ENCODE peak calls at places on chromosome 16, in six cellular contexts. L is stimulated activated CD8-positive, alpha-beta memory T cell treated with anti-CD3 and anti-CD28 coated beads, Interleukin-7, amount 100 ng/mL, for 24 hours; I is head of caudate nucleus; J is COLO829; Y is HEK293T; T is tibial artery. Q is an unnamed sample.

GRCh38 chr16:2054543-2055245 is 6.9 kb downstream of the TSC2 start:
- DNase-seq in L (no peak), I (no peak), J (no peak), Y (no peak), T (no peak), Q (no peak)

GRCh38 chr16:30902070-30902972 is 5.9 kb downstream of the CTF1 start:
- DNase-seq in L (no peak), I (peak), J (peak), Y (peak), T (peak), Q (peak)

GRCh38 chr16:10871157-10871991 is 5.6 kb upstream of the CIITA start:
- DNase-seq in L (peak), I (no peak), J (peak), Y (no peak), T (peak), Q (peak)

GRCh38 chr16:65621640-65622039 is 499.8 kb upstream of the CDH11 start:
- DNase-seq in L (no peak), I (no peak), J (no peak), Y (no peak), T (no peak), Q (no peak)

GRCh38 chr16:1014771-1015495 is 33.4 kb downstream of the SOX8 start:
- DNase-seq in L (no peak), I (no peak), J (no peak), Y (no peak), T (no peak), Q (no peak)

GRCh38 chr16:31407406-31407805 is 14.3 kb downstream of the ITGAD start:
- DNase-seq in L (no peak), I (no peak), J (no peak), Y (no peak), T (no peak), Q (no peak)

GRCh38 chr16:30473231-30474061 is 904 bp downstream of the ITGAL start:
- DNase-seq in L (peak), I (peak), J (no peak), Y (no peak), T (no peak), Q (no peak)

GRCh38 chr16:3188925-3189825 is 1.2 kb downstream of the OR1F1 start:
- DNase-seq in L (no peak), I (no peak), J (no peak), Y (peak), T (no peak), Q (peak)

GRCh38 chr16:29943846-29944669 is 17.8 kb upstream of the TMEM219 start:
- DNase-seq in L (no peak), I (peak), J (peak), Y (peak), T (peak), Q (peak)

GRCh38 chr16:64397945-64398508 is 723.8 kb downstream of the CDH11 start:
- DNase-seq in L (no peak), I (no peak), J (no peak), Y (no peak), T (no peak), Q (no peak)

GRCh38 chr16:30767767-30768465 is 5.8 kb downstream of the RNF40 start:
- DNase-seq in L (no peak), I (no peak), J (no peak), Y (no peak), T (no peak), Q (no peak)

GRCh38 chr16:68887107-68887506 is 43.8 kb downstream of the TANGO6 start:
- DNase-seq in L (no peak), I (no peak), J (no peak), Y (no peak), T (no peak), Q (no peak)

GRCh38 chr16:4316103-4316731 is 350 bp downstream of the GLIS2 start:
- DNase-seq in L (no peak), I (no peak), J (no peak), Y (peak), T (no peak), Q (no peak)

GRCh38 chr16:637081-638018 is 1.2 kb upstream of the METTL26 start:
- DNase-seq in L (peak), I (peak), J (peak), Y (peak), T (peak), Q (peak)